ENCODE peak calls at places on chromosomes 2 and 18, in ten cellular contexts. One of them, this sample, is unnamed.

GRCh38 chr2:28269019-28269784 is 123.5 kb upstream of the FOSL2 start:
- DNase-seq in stimulated activated CD4-positive, alpha-beta T cell treated with anti-CD3 and anti-CD28 coated beads, Interleukin-4, amount 100 ng/mL, for 1 hour: no peak
- DNase-seq in nucleus accumbens: no peak
- DNase-seq in NCI-H2081: no peak
- DNase-seq in CD8-positive, alpha-beta memory T cell: no peak
- DNase-seq in central memory CD8-positive, alpha-beta T cell: no peak
- DNase-seq in ureter: no peak
- DNase-seq in heart right ventricle: no peak
- DNase-seq in renal cortical epithelial cell: peak
- DNase-seq in fibroblast of the aortic adventitia: peak
- DNase-seq in this sample: no peak

GRCh38 chr2:191217580-191217979 is 27.6 kb upstream of the MYO1B start:
- DNase-seq in stimulated activated CD4-positive, alpha-beta T cell treated with anti-CD3 and anti-CD28 coated beads, Interleukin-4, amount 100 ng/mL, for 1 hour: no peak
- DNase-seq in nucleus accumbens: no peak
- DNase-seq in NCI-H2081: no peak
- DNase-seq in CD8-positive, alpha-beta memory T cell: no peak
- DNase-seq in central memory CD8-positive, alpha-beta T cell: no peak
- DNase-seq in ureter: no peak
- DNase-seq in heart right ventricle: no peak
- DNase-seq in renal cortical epithelial cell: peak
- DNase-seq in fibroblast of the aortic adventitia: peak
- DNase-seq in this sample: no peak

GRCh38 chr2:101307950-101308431 is 510 bp downstream of the RNF149 start:
- DNase-seq in stimulated activated CD4-positive, alpha-beta T cell treated with anti-CD3 and anti-CD28 coated beads, Interleukin-4, amount 100 ng/mL, for 1 hour: peak
- DNase-seq in nucleus accumbens: no peak
- DNase-seq in NCI-H2081: no peak
- DNase-seq in CD8-positive, alpha-beta memory T cell: peak
- DNase-seq in central memory CD8-positive, alpha-beta T cell: no peak
- DNase-seq in ureter: peak
- DNase-seq in heart right ventricle: peak
- DNase-seq in renal cortical epithelial cell: no peak
- DNase-seq in fibroblast of the aortic adventitia: peak
- DNase-seq in this sample: no peak

GRCh38 chr2:235678712-235679111 is 184.9 kb downstream of the AGAP1 start:
- DNase-seq in stimulated activated CD4-positive, alpha-beta T cell treated with anti-CD3 and anti-CD28 coated beads, Interleukin-4, amount 100 ng/mL, for 1 hour: no peak
- DNase-seq in nucleus accumbens: no peak
- DNase-seq in NCI-H2081: no peak
- DNase-seq in CD8-positive, alpha-beta memory T cell: no peak
- DNase-seq in central memory CD8-positive, alpha-beta T cell: no peak
- DNase-seq in ureter: no peak
- DNase-seq in heart right ventricle: no peak
- DNase-seq in renal cortical epithelial cell: no peak
- DNase-seq in fibroblast of the aortic adventitia: no peak
- DNase-seq in this sample: no peak

GRCh38 chr2:69375494-69376353 is 11.3 kb downstream of the GFPT1 start:
- DNase-seq in stimulated activated CD4-positive, alpha-beta T cell treated with anti-CD3 and anti-CD28 coated beads, Interleukin-4, amount 100 ng/mL, for 1 hour: no peak
- DNase-seq in nucleus accumbens: no peak
- DNase-seq in NCI-H2081: peak
- DNase-seq in CD8-positive, alpha-beta memory T cell: peak
- DNase-seq in central memory CD8-positive, alpha-beta T cell: no peak
- DNase-seq in ureter: no peak
- DNase-seq in heart right ventricle: no peak
- DNase-seq in renal cortical epithelial cell: peak
- DNase-seq in fibroblast of the aortic adventitia: peak
- DNase-seq in this sample: no peak

GRCh38 chr18:44793685-44794084 is 113.0 kb downstream of the SETBP1 start:
- DNase-seq in stimulated activated CD4-positive, alpha-beta T cell treated with anti-CD3 and anti-CD28 coated beads, Interleukin-4, amount 100 ng/mL, for 1 hour: no peak
- DNase-seq in nucleus accumbens: no peak
- DNase-seq in NCI-H2081: no peak
- DNase-seq in CD8-positive, alpha-beta memory T cell: no peak
- DNase-seq in central memory CD8-positive, alpha-beta T cell: no peak
- DNase-seq in ureter: no peak
- DNase-seq in heart right ventricle: no peak
- DNase-seq in renal cortical epithelial cell: no peak
- DNase-seq in fibroblast of the aortic adventitia: no peak
- DNase-seq in this sample: no peak

GRCh38 chr18:79912409-79912991 is 39.0 kb downstream of the SLC66A2 start:
- DNase-seq in stimulated activated CD4-positive, alpha-beta T cell treated with anti-CD3 and anti-CD28 coated beads, Interleukin-4, amount 100 ng/mL, for 1 hour: peak
- DNase-seq in nucleus accumbens: peak
- DNase-seq in NCI-H2081: no peak
- DNase-seq in CD8-positive, alpha-beta memory T cell: peak
- DNase-seq in central memory CD8-positive, alpha-beta T cell: peak
- DNase-seq in ureter: no peak
- DNase-seq in heart right ventricle: no peak
- DNase-seq in renal cortical epithelial cell: no peak
- DNase-seq in fibroblast of the aortic adventitia: peak
- DNase-seq in this sample: no peak

GRCh38 chr2:160581035-160581434 is 87.4 kb upstream of the RBMS1 start:
- DNase-seq in stimulated activated CD4-positive, alpha-beta T cell treated with anti-CD3 and anti-CD28 coated beads, Interleukin-4, amount 100 ng/mL, for 1 hour: no peak
- DNase-seq in nucleus accumbens: no peak
- DNase-seq in NCI-H2081: no peak
- DNase-seq in CD8-positive, alpha-beta memory T cell: no peak
- DNase-seq in central memory CD8-positive, alpha-beta T cell: no peak
- DNase-seq in ureter: no peak
- DNase-seq in heart right ventricle: no peak
- DNase-seq in renal cortical epithelial cell: no peak
- DNase-seq in fibroblast of the aortic adventitia: peak
- DNase-seq in this sample: no peak

GRCh38 chr18:45639424-45639823 is 24.1 kb downstream of the SLC14A2 start:
- DNase-seq in stimulated activated CD4-positive, alpha-beta T cell treated with anti-CD3 and anti-CD28 coated beads, Interleukin-4, amount 100 ng/mL, for 1 hour: no peak
- DNase-seq in nucleus accumbens: no peak
- DNase-seq in NCI-H2081: no peak
- DNase-seq in CD8-positive, alpha-beta memory T cell: no peak
- DNase-seq in central memory CD8-positive, alpha-beta T cell: no peak
- DNase-seq in ureter: no peak
- DNase-seq in heart right ventricle: no peak
- DNase-seq in renal cortical epithelial cell: peak
- DNase-seq in fibroblast of the aortic adventitia: no peak
- DNase-seq in this sample: no peak

GRCh38 chr2:173451137-173451536 is 96.5 kb downstream of the CDCA7 start:
- DNase-seq in stimulated activated CD4-positive, alpha-beta T cell treated with anti-CD3 and anti-CD28 coated beads, Interleukin-4, amount 100 ng/mL, for 1 hour: no peak
- DNase-seq in nucleus accumbens: no peak
- DNase-seq in NCI-H2081: no peak
- DNase-seq in CD8-positive, alpha-beta memory T cell: no peak
- DNase-seq in central memory CD8-positive, alpha-beta T cell: no peak
- DNase-seq in ureter: no peak
- DNase-seq in heart right ventricle: no peak
- DNase-seq in renal cortical epithelial cell: no peak
- DNase-seq in fibroblast of the aortic adventitia: no peak
- DNase-seq in this sample: no peak

GRCh38 chr2:69525261-69525660 is 88.0 kb upstream of the NFU1 start:
- DNase-seq in stimulated activated CD4-positive, alpha-beta T cell treated with anti-CD3 and anti-CD28 coated beads, Interleukin-4, amount 100 ng/mL, for 1 hour: no peak
- DNase-seq in nucleus accumbens: no peak
- DNase-seq in NCI-H2081: no peak
- DNase-seq in CD8-positive, alpha-beta memory T cell: no peak
- DNase-seq in central memory CD8-positive, alpha-beta T cell: no peak
- DNase-seq in ureter: no peak
- DNase-seq in heart right ventricle: no peak
- DNase-seq in renal cortical epithelial cell: no peak
- DNase-seq in fibroblast of the aortic adventitia: no peak
- DNase-seq in this sample: no peak

GRCh38 chr2:199410130-199410529 is 47.6 kb downstream of the SATB2 start:
- DNase-seq in stimulated activated CD4-positive, alpha-beta T cell treated with anti-CD3 and anti-CD28 coated beads, Interleukin-4, amount 100 ng/mL, for 1 hour: no peak
- DNase-seq in nucleus accumbens: no peak
- DNase-seq in NCI-H2081: no peak
- DNase-seq in CD8-positive, alpha-beta memory T cell: no peak
- DNase-seq in central memory CD8-positive, alpha-beta T cell: no peak
- DNase-seq in ureter: no peak
- DNase-seq in heart right ventricle: no peak
- DNase-seq in renal cortical epithelial cell: no peak
- DNase-seq in fibroblast of the aortic adventitia: no peak
- DNase-seq in this sample: no peak

GRCh38 chr2:20432714-20433113 is 14.2 kb upstream of the RHOB start:
- DNase-seq in stimulated activated CD4-positive, alpha-beta T cell treated with anti-CD3 and anti-CD28 coated beads, Interleukin-4, amount 100 ng/mL, for 1 hour: no peak
- DNase-seq in nucleus accumbens: no peak
- DNase-seq in NCI-H2081: no peak
- DNase-seq in CD8-positive, alpha-beta memory T cell: no peak
- DNase-seq in central memory CD8-positive, alpha-beta T cell: no peak
- DNase-seq in ureter: peak
- DNase-seq in heart right ventricle: no peak
- DNase-seq in renal cortical epithelial cell: no peak
- DNase-seq in fibroblast of the aortic adventitia: no peak
- DNase-seq in this sample: no peak

GRCh38 chr2:158407031-158407430 is 49.5 kb downstream of the CCDC148 start:
- DNase-seq in stimulated activated CD4-positive, alpha-beta T cell treated with anti-CD3 and anti-CD28 coated beads, Interleukin-4, amount 100 ng/mL, for 1 hour: no peak
- DNase-seq in nucleus accumbens: no peak
- DNase-seq in NCI-H2081: no peak
- DNase-seq in CD8-positive, alpha-beta memory T cell: no peak
- DNase-seq in central memory CD8-positive, alpha-beta T cell: no peak
- DNase-seq in ureter: no peak
- DNase-seq in heart right ventricle: no peak
- DNase-seq in renal cortical epithelial cell: no peak
- DNase-seq in fibroblast of the aortic adventitia: no peak
- DNase-seq in this sample: no peak

GRCh38 chr18:62400916-62401315 is 75.8 kb downstream of the TNFRSF11A start:
- DNase-seq in stimulated activated CD4-positive, alpha-beta T cell treated with anti-CD3 and anti-CD28 coated beads, Interleukin-4, amount 100 ng/mL, for 1 hour: no peak
- DNase-seq in nucleus accumbens: no peak
- DNase-seq in NCI-H2081: no peak
- DNase-seq in CD8-positive, alpha-beta memory T cell: no peak
- DNase-seq in central memory CD8-positive, alpha-beta T cell: no peak
- DNase-seq in ureter: no peak
- DNase-seq in heart right ventricle: no peak
- DNase-seq in renal cortical epithelial cell: no peak
- DNase-seq in fibroblast of the aortic adventitia: no peak
- DNase-seq in this sample: no peak

GRCh38 chr2:191625016-191625415 is 52.9 kb upstream of the NABP1 start:
- DNase-seq in stimulated activated CD4-positive, alpha-beta T cell treated with anti-CD3 and anti-CD28 coated beads, Interleukin-4, amount 100 ng/mL, for 1 hour: peak
- DNase-seq in nucleus accumbens: no peak
- DNase-seq in NCI-H2081: no peak
- DNase-seq in CD8-positive, alpha-beta memory T cell: peak
- DNase-seq in central memory CD8-positive, alpha-beta T cell: peak
- DNase-seq in ureter: no peak
- DNase-seq in heart right ventricle: no peak
- DNase-seq in renal cortical epithelial cell: peak
- DNase-seq in fibroblast of the aortic adventitia: no peak
- DNase-seq in this sample: no peak

GRCh38 chr18:48863432-48864065 is 87.2 kb downstream of the SMAD7 start:
- DNase-seq in stimulated activated CD4-positive, alpha-beta T cell treated with anti-CD3 and anti-CD28 coated beads, Interleukin-4, amount 100 ng/mL, for 1 hour: no peak
- DNase-seq in nucleus accumbens: no peak
- DNase-seq in NCI-H2081: no peak
- DNase-seq in CD8-positive, alpha-beta memory T cell: no peak
- DNase-seq in central memory CD8-positive, alpha-beta T cell: no peak
- DNase-seq in ureter: no peak
- DNase-seq in heart right ventricle: no peak
- DNase-seq in renal cortical epithelial cell: no peak
- DNase-seq in fibroblast of the aortic adventitia: no peak
- DNase-seq in this sample: no peak

GRCh38 chr2:241660593-241661213 is 23.2 kb downstream of the ATG4B start:
- DNase-seq in stimulated activated CD4-positive, alpha-beta T cell treated with anti-CD3 and anti-CD28 coated beads, Interleukin-4, amount 100 ng/mL, for 1 hour: no peak
- DNase-seq in nucleus accumbens: no peak
- DNase-seq in NCI-H2081: no peak
- DNase-seq in CD8-positive, alpha-beta memory T cell: no peak
- DNase-seq in central memory CD8-positive, alpha-beta T cell: no peak
- DNase-seq in ureter: no peak
- DNase-seq in heart right ventricle: no peak
- DNase-seq in renal cortical epithelial cell: no peak
- DNase-seq in fibroblast of the aortic adventitia: no peak
- DNase-seq in this sample: no peak

GRCh38 chr2:105751272-105751671 is 6.6 kb downstream of the NCK2 start:
- DNase-seq in stimulated activated CD4-positive, alpha-beta T cell treated with anti-CD3 and anti-CD28 coated beads, Interleukin-4, amount 100 ng/mL, for 1 hour: no peak
- DNase-seq in nucleus accumbens: no peak
- DNase-seq in NCI-H2081: no peak
- DNase-seq in CD8-positive, alpha-beta memory T cell: no peak
- DNase-seq in central memory CD8-positive, alpha-beta T cell: no peak
- DNase-seq in ureter: no peak
- DNase-seq in heart right ventricle: no peak
- DNase-seq in renal cortical epithelial cell: no peak
- DNase-seq in fibroblast of the aortic adventitia: no peak
- DNase-seq in this sample: no peak

GRCh38 chr2:222572761-222573174 is 83.1 kb downstream of the FARSB start:
- DNase-seq in stimulated activated CD4-positive, alpha-beta T cell treated with anti-CD3 and anti-CD28 coated beads, Interleukin-4, amount 100 ng/mL, for 1 hour: no peak
- DNase-seq in nucleus accumbens: no peak
- DNase-seq in NCI-H2081: no peak
- DNase-seq in CD8-positive, alpha-beta memory T cell: no peak
- DNase-seq in central memory CD8-positive, alpha-beta T cell: no peak
- DNase-seq in ureter: no peak
- DNase-seq in heart right ventricle: no peak
- DNase-seq in renal cortical epithelial cell: peak
- DNase-seq in fibroblast of the aortic adventitia: peak
- DNase-seq in this sample: no peak

GRCh38 chr2:77443076-77443475 is 79.1 kb downstream of the LRRTM4 start:
- DNase-seq in stimulated activated CD4-positive, alpha-beta T cell treated with anti-CD3 and anti-CD28 coated beads, Interleukin-4, amount 100 ng/mL, for 1 hour: no peak
- DNase-seq in nucleus accumbens: no peak
- DNase-seq in NCI-H2081: no peak
- DNase-seq in CD8-positive, alpha-beta memory T cell: no peak
- DNase-seq in central memory CD8-positive, alpha-beta T cell: no peak
- DNase-seq in ureter: no peak
- DNase-seq in heart right ventricle: no peak
- DNase-seq in renal cortical epithelial cell: no peak
- DNase-seq in fibroblast of the aortic adventitia: no peak
- DNase-seq in this sample: no peak

GRCh38 chr2:39499336-39499735 is 62.3 kb upstream of the MAP4K3 start:
- DNase-seq in stimulated activated CD4-positive, alpha-beta T cell treated with anti-CD3 and anti-CD28 coated beads, Interleukin-4, amount 100 ng/mL, for 1 hour: no peak
- DNase-seq in nucleus accumbens: no peak
- DNase-seq in NCI-H2081: no peak
- DNase-seq in CD8-positive, alpha-beta memory T cell: no peak
- DNase-seq in central memory CD8-positive, alpha-beta T cell: no peak
- DNase-seq in ureter: no peak
- DNase-seq in heart right ventricle: no peak
- DNase-seq in renal cortical epithelial cell: no peak
- DNase-seq in fibroblast of the aortic adventitia: peak
- DNase-seq in this sample: no peak

GRCh38 chr2:108971661-108972566 is 17.1 kb downstream of the EDAR start:
- DNase-seq in stimulated activated CD4-positive, alpha-beta T cell treated with anti-CD3 and anti-CD28 coated beads, Interleukin-4, amount 100 ng/mL, for 1 hour: no peak
- DNase-seq in nucleus accumbens: no peak
- DNase-seq in NCI-H2081: no peak
- DNase-seq in CD8-positive, alpha-beta memory T cell: no peak
- DNase-seq in central memory CD8-positive, alpha-beta T cell: no peak
- DNase-seq in ureter: no peak
- DNase-seq in heart right ventricle: no peak
- DNase-seq in renal cortical epithelial cell: peak
- DNase-seq in fibroblast of the aortic adventitia: peak
- DNase-seq in this sample: peak

GRCh38 chr2:7841751-7842150 is 840.1 kb upstream of the ID2 start:
- DNase-seq in stimulated activated CD4-positive, alpha-beta T cell treated with anti-CD3 and anti-CD28 coated beads, Interleukin-4, amount 100 ng/mL, for 1 hour: no peak
- DNase-seq in nucleus accumbens: no peak
- DNase-seq in NCI-H2081: no peak
- DNase-seq in CD8-positive, alpha-beta memory T cell: no peak
- DNase-seq in central memory CD8-positive, alpha-beta T cell: no peak
- DNase-seq in ureter: no peak
- DNase-seq in heart right ventricle: no peak
- DNase-seq in renal cortical epithelial cell: no peak
- DNase-seq in fibroblast of the aortic adventitia: no peak
- DNase-seq in this sample: no peak

GRCh38 chr2:96734899-96735585 is 4.8 kb downstream of the LMAN2L start:
- DNase-seq in stimulated activated CD4-positive, alpha-beta T cell treated with anti-CD3 and anti-CD28 coated beads, Interleukin-4, amount 100 ng/mL, for 1 hour: no peak
- DNase-seq in nucleus accumbens: no peak
- DNase-seq in NCI-H2081: no peak
- DNase-seq in CD8-positive, alpha-beta memory T cell: no peak
- DNase-seq in central memory CD8-positive, alpha-beta T cell: no peak
- DNase-seq in ureter: no peak
- DNase-seq in heart right ventricle: no peak
- DNase-seq in renal cortical epithelial cell: no peak
- DNase-seq in fibroblast of the aortic adventitia: peak
- DNase-seq in this sample: no peak

GRCh38 chr2:230218411-230218810 is 1.4 kb downstream of the SP110 start:
- DNase-seq in stimulated activated CD4-positive, alpha-beta T cell treated with anti-CD3 and anti-CD28 coated beads, Interleukin-4, amount 100 ng/mL, for 1 hour: no peak
- DNase-seq in nucleus accumbens: no peak
- DNase-seq in NCI-H2081: no peak
- DNase-seq in CD8-positive, alpha-beta memory T cell: no peak
- DNase-seq in central memory CD8-positive, alpha-beta T cell: no peak
- DNase-seq in ureter: no peak
- DNase-seq in heart right ventricle: no peak
- DNase-seq in renal cortical epithelial cell: no peak
- DNase-seq in fibroblast of the aortic adventitia: no peak
- DNase-seq in this sample: no peak

This sample was measured in left ventricle myocardium inferior.